ENCODE peak calls at places on chromosomes 6 and 20, in nine cellular contexts. G is IMR-90, C is prostate gland, N is Peyer's patch, U is H1, Q is body of pancreas, X is spleen, T is adrenal gland, O is tibial nerve. F is an unnamed sample. For H3K36me3, the result is how much of the 10 kb centered on the place peaks cover.

GRCh38 chr6:90271831-90272230 is 24.8 kb downstream of the BACH2 start:
- DNase-seq in G (no peak), C (no peak), N (no peak), U (no peak), Q (no peak), X (no peak), T (no peak), O (no peak), F (no peak)

GRCh38 chr6:132369526-132369925 is 31.7 kb downstream of the MOXD1 start:
- DNase-seq in G (peak), C (no peak), N (no peak), U (no peak), Q (no peak), X (no peak), T (no peak), O (no peak), F (no peak)

GRCh38 chr6:111478749-111479148 is 4.3 kb downstream of the REV3L start:
- DNase-seq in G (peak), C (no peak), N (no peak), U (no peak), Q (no peak), X (no peak), T (no peak), O (no peak), F (no peak)

GRCh38 chr20:10551732-10552724 is 116.9 kb downstream of the SLX4IP start:
- DNase-seq in G (no peak), C (no peak), N (no peak), U (peak), Q (no peak), X (no peak), T (no peak), O (no peak), F (no peak)

GRCh38 chr6:113650610-113650979 is 206.6 kb upstream of the MARCKS start:
- DNase-seq in G (no peak), C (no peak), N (no peak), U (no peak), Q (no peak), X (no peak), T (no peak), O (no peak), F (no peak)

GRCh38 chr6:88855521-88856152 is 107.8 kb downstream of the RNGTT start:
- DNase-seq in G (peak), C (no peak), N (no peak), U (no peak), Q (no peak), X (no peak), T (no peak), O (no peak), F (no peak)

GRCh38 chr6:26031151-26031594 is 56.1 kb upstream of the HFE start:
- DNase-seq in G (no peak), C (no peak), N (no peak), U (no peak), Q (no peak), X (no peak), T (no peak), O (no peak), F (no peak)

GRCh38 chr6:144152334-144152900 is 2.1 kb downstream of the STX11 start:
- DNase-seq in G (no peak), C (no peak), N (no peak), U (no peak), Q (no peak), X (peak), T (no peak), O (no peak), F (no peak)

GRCh38 chr20:19433371-19434316 is 221.2 kb downstream of the SLC24A3 start:
- DNase-seq in G (no peak), C (no peak), N (no peak), U (no peak), Q (no peak), X (no peak), T (no peak), O (no peak), F (no peak)

GRCh38 chr20:53736122-53736756 is 142.6 kb upstream of the ZNF217 start:
- DNase-seq in G (no peak), C (no peak), N (no peak), U (no peak), Q (peak), X (no peak), T (no peak), O (no peak), F (no peak)

GRCh38 chr6:47535316-47536046 is 57.9 kb downstream of the CD2AP start:
- DNase-seq in G (no peak), C (no peak), N (no peak), U (no peak), Q (no peak), X (no peak), T (no peak), O (no peak), F (no peak)
- TF ChIP-seq CTCF in G (no peak), C (no peak), N (no peak), U (no peak), Q (no peak), X (no peak), T (no peak), O (no peak), F (no peak)

GRCh38 chr6:42050011-42050896 is at the start of gene TAF8:
- DNase-seq in G (peak), C (peak), N (peak), U (peak), Q (peak), X (peak), T (peak), O (peak), F (peak)
- TF ChIP-seq POLR2A in G (peak), C (peak), N (peak), U (no peak), Q (peak), X (peak), T (peak), O (peak), F (peak)

GRCh38 chr6:34771727-34772126 is 14.4 kb downstream of the SNRPC start:
- DNase-seq in G (peak), C (no peak), N (no peak), U (peak), Q (no peak), X (no peak), T (no peak), O (no peak), F (no peak)
- H3K36me3 ChIP-seq in G (under half), C (under half), N (under half), U (under half), Q (under half), X (half or more), T (half or more), O (under half), F (under half)

DNA sequence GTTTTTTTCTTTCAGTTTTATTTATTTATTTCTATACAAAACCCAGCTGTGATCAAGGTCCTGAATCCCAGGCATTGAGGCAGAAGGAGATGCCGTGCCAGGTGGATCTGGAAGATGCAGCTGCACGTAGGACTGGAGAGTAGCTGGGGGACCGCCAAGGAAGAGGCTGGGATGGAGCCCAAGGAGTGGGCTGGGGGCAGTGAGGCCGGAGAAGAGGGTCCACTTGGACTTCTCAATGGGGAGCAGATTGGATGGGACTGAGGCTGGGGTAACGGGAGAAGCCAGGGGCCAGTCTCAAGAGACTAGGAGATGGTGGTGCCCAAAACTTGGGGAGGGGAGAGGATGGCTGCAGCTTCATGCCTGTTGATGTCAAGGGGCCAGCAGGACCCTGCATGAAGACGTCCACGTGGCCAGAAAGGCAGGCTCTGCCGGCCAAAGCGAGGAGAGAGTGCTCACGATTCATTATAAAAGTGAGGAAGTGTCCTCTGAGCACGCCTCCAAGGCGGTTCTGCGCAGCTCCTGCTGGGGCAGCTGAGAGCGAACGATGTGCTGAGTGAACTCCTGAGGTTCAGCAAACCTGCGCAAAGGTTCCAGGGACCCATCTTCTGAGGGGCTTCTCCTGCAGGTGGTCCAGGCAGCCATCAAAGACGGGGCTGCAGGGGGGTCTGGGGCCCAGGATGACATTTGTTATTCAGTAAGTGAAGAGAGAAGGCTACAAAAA is 110.2 kb downstream of the BMP7 start:
- DNase-seq in G (no peak), C (no peak), N (no peak), U (no peak), Q (no peak), X (peak), T (no peak), O (no peak), F (no peak)
- TF ChIP-seq CTCF in G (no peak), C (no peak), N (no peak), U (no peak), Q (no peak), X (no peak), T (no peak), O (no peak), F (no peak)

DNA sequence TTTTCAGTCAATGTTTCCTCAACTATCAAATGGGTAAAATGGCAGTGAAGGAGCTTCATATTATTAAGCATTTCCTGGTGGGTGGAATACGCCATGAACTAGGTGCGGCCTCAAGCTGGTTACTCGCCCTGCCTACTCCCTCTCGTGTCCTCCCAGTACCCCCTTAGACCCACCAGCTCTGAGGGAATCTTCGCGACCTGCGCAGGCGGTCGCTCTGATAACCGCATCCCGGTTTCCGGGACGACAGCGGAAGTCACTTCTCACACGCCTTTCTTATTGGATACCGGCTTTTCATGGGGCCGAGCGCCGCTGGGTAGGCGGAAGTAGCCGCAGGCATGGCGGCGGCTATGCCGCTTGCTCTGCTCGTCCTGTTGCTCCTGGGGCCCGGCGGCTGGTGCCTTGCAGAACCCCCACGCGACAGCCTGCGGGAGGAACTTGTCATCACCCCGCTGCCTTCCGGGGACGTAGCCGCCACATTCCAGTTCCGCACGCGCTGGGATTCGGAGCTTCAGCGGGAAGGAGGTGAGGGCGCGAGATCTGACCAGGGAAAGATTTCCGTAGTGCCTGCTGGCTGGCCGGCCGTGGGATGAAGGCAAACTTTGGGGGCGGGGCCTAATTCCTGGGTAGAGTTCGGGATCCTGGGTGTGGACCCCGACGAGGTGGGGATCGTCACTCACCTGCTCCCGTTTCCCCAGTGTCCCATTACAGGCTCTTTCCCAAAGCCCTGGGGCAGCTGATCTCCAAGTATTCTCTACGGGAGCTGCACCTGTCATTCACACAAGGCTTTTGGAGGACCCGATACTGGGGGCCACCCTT is at the start of gene PIGT:
- DNase-seq in G (peak), C (peak), N (peak), U (peak), Q (peak), X (peak), T (peak), O (peak), F (peak)
- TF ChIP-seq POLR2A in G (peak), C (peak), N (peak), U (peak), Q (peak), X (peak), T (peak), O (peak), F (peak)

GRCh38 chr20:23386304-23387117 is 24.5 kb downstream of the GZF1 start:
- DNase-seq in G (no peak), C (no peak), N (no peak), U (no peak), Q (no peak), X (no peak), T (no peak), O (no peak), F (no peak)
- H3K36me3 ChIP-seq in G (under half), C (under half), N (under half), U (under half), Q (under half), X (half or more), T (under half), O (under half), F (under half)

GRCh38 chr20:35240083-35240913 is 13.8 kb downstream of the MMP24 start:
- DNase-seq in G (no peak), C (no peak), N (no peak), U (no peak), Q (no peak), X (no peak), T (no peak), O (no peak), F (no peak)

GRCh38 chr20:35237486-35237885 is 11.0 kb downstream of the MMP24 start:
- DNase-seq in G (no peak), C (no peak), N (no peak), U (no peak), Q (no peak), X (no peak), T (no peak), O (no peak), F (no peak)

GRCh38 chr20:35238746-35239145 is 12.3 kb downstream of the MMP24 start:
- DNase-seq in G (no peak), C (no peak), N (no peak), U (no peak), Q (no peak), X (no peak), T (no peak), O (no peak), F (no peak)

GRCh38 chr20:35235881-35236280 is 9.4 kb downstream of the MMP24 start:
- DNase-seq in G (no peak), C (no peak), N (no peak), U (no peak), Q (no peak), X (no peak), T (no peak), O (no peak), F (no peak)

DNA sequence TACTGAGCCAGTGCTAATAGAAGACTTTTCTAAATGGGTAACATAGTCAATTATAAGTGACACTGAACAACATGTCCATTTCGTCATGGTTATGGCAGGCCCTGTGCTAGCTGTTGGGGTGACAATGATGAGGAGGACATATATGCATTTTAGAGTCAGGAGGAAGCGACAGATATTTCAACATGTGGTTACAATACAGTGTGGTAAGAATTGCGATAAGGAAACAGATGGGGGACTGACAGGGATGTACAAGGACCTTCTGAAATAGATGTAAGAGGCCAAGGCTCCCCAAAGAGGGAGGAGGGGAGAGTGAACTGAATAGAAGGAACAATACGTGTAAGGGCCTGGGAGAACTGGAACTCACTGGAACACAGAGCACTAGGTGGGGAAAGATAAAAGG is 11.7 kb downstream of the MMP24 start:
- DNase-seq in G (no peak), C (no peak), N (no peak), U (no peak), Q (no peak), X (no peak), T (no peak), O (no peak), F (no peak)
- TF ChIP-seq CTCF in G (no peak), C (no peak), N (no peak), U (no peak), Q (no peak), X (no peak), T (no peak), O (no peak), F (no peak)

GRCh38 chr6:11514672-11515071 is 22.9 kb upstream of the TMEM170B start:
- DNase-seq in G (no peak), C (no peak), N (no peak), U (no peak), Q (no peak), X (no peak), T (no peak), O (no peak), F (no peak)
- TF ChIP-seq POLR2A in G (no peak), C (no peak), N (no peak), U (no peak), Q (no peak), X (no peak), T (no peak), O (no peak), F (no peak)

F was measured in uterus.